ENCODE peak calls at places on chromosomes 11 and 22, in five cellular contexts. One of them, this sample, is unnamed. For H3K4me1, the result is how much of the 10 kb centered on the place peaks cover.

GRCh38 chr22:28141614-28142013 is 222.6 kb upstream of the PITPNB start:
- DNase-seq in effector memory CD4-positive, alpha-beta T cell: no peak
- DNase-seq in A549: no peak
- DNase-seq in right lobe of liver: no peak
- DNase-seq in heart right ventricle: no peak
- DNase-seq in this sample: no peak

GRCh38 chr22:48940988-48941902 is 886.4 kb downstream of the BRD1 start:
- DNase-seq in effector memory CD4-positive, alpha-beta T cell: no peak
- DNase-seq in A549: no peak
- DNase-seq in right lobe of liver: no peak
- DNase-seq in heart right ventricle: no peak
- DNase-seq in this sample: no peak

GRCh38 chr11:103091024-103091423 is 936 bp downstream of the DCUN1D5 start:
- DNase-seq in effector memory CD4-positive, alpha-beta T cell: no peak
- DNase-seq in A549: peak
- DNase-seq in right lobe of liver: no peak
- DNase-seq in heart right ventricle: no peak
- DNase-seq in this sample: no peak

GRCh38 chr11:15893080-15893492 is 463.3 kb downstream of the SOX6 start:
- DNase-seq in effector memory CD4-positive, alpha-beta T cell: no peak
- DNase-seq in A549: no peak
- DNase-seq in right lobe of liver: no peak
- DNase-seq in heart right ventricle: no peak
- DNase-seq in this sample: no peak

GRCh38 chr11:108766596-108767173 is 101.8 kb downstream of the DDX10 start:
- DNase-seq in effector memory CD4-positive, alpha-beta T cell: no peak
- DNase-seq in A549: no peak
- DNase-seq in right lobe of liver: no peak
- DNase-seq in heart right ventricle: no peak
- DNase-seq in this sample: no peak

GRCh38 chr11:61828629-61829407 is 718 bp downstream of the FADS2 start:
- DNase-seq in effector memory CD4-positive, alpha-beta T cell: no peak
- DNase-seq in A549: peak
- DNase-seq in right lobe of liver: no peak
- DNase-seq in heart right ventricle: peak
- DNase-seq in this sample: no peak

GRCh38 chr22:36246718-36247117 is 6.2 kb upstream of the APOL1 start:
- DNase-seq in effector memory CD4-positive, alpha-beta T cell: no peak
- DNase-seq in A549: no peak
- DNase-seq in right lobe of liver: no peak
- DNase-seq in heart right ventricle: no peak
- DNase-seq in this sample: no peak

GRCh38 chr11:60396382-60396781 is at the start of gene MS4A14:
- DNase-seq in effector memory CD4-positive, alpha-beta T cell: no peak
- DNase-seq in A549: no peak
- DNase-seq in right lobe of liver: no peak
- DNase-seq in heart right ventricle: no peak
- DNase-seq in this sample: no peak

GRCh38 chr11:8767466-8768142 is 85.0 kb downstream of the RPL27A start:
- DNase-seq in effector memory CD4-positive, alpha-beta T cell: no peak
- DNase-seq in A549: no peak
- DNase-seq in right lobe of liver: no peak
- DNase-seq in heart right ventricle: no peak
- DNase-seq in this sample: no peak

GRCh38 chr11:5620606-5621521 is 3.9 kb upstream of the TRIM34 start:
- DNase-seq in effector memory CD4-positive, alpha-beta T cell: no peak
- DNase-seq in A549: peak
- DNase-seq in right lobe of liver: no peak
- DNase-seq in heart right ventricle: no peak
- DNase-seq in this sample: no peak

GRCh38 chr11:100687630-100688395 is 725 bp downstream of the ARHGAP42 start:
- DNase-seq in effector memory CD4-positive, alpha-beta T cell: no peak
- DNase-seq in A549: peak
- DNase-seq in right lobe of liver: peak
- DNase-seq in heart right ventricle: peak
- DNase-seq in this sample: no peak

GRCh38 chr22:42418811-42419243 is 13.4 kb downstream of the NFAM1 start:
- DNase-seq in effector memory CD4-positive, alpha-beta T cell: no peak
- DNase-seq in A549: no peak
- DNase-seq in right lobe of liver: no peak
- DNase-seq in heart right ventricle: no peak
- DNase-seq in this sample: no peak

GRCh38 chr22:24305260-24305692 is 34.6 kb downstream of the SPECC1L start:
- DNase-seq in effector memory CD4-positive, alpha-beta T cell: no peak
- DNase-seq in A549: no peak
- DNase-seq in right lobe of liver: no peak
- DNase-seq in heart right ventricle: no peak
- DNase-seq in this sample: peak

DNA sequence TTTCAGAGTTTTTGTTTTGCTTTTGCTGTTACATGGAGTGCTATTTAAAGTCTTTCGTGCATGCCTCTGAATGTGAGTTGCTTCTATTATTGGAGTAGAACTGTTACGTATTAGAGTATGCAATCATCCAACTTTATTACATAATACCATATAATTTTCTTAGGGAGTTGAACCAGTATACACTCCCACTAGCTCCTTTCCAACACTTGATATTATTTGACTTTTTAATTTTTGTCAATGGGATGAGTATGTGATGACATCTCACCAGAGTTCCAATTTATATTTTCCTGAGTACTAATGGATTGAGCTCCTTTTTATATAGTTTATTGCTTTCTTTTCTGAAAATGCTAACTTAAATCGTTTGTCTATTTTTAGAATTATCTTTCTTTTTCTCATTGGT is 90.9 kb downstream of the GRAMD1B start:
- DNase-seq in effector memory CD4-positive, alpha-beta T cell: no peak
- DNase-seq in A549: no peak
- DNase-seq in right lobe of liver: no peak
- DNase-seq in heart right ventricle: no peak
- DNase-seq in this sample: no peak
- H3K27ac ChIP-seq in effector memory CD4-positive, alpha-beta T cell: no peak
- H3K27ac ChIP-seq in A549: no peak
- H3K27ac ChIP-seq in right lobe of liver: no peak
- H3K27ac ChIP-seq in heart right ventricle: no peak
- H3K27ac ChIP-seq in this sample: no peak

GRCh38 chr22:20127869-20128618 is 3.6 kb upstream of the ZDHHC8 start:
- DNase-seq in effector memory CD4-positive, alpha-beta T cell: no peak
- DNase-seq in A549: no peak
- DNase-seq in right lobe of liver: no peak
- DNase-seq in heart right ventricle: no peak
- DNase-seq in this sample: no peak

GRCh38 chr22:20127318-20127868 is 4.2 kb upstream of the ZDHHC8 start:
- DNase-seq in effector memory CD4-positive, alpha-beta T cell: no peak
- DNase-seq in A549: no peak
- DNase-seq in right lobe of liver: no peak
- DNase-seq in heart right ventricle: no peak
- DNase-seq in this sample: no peak

GRCh38 chr22:20128902-20129746 is 2.5 kb upstream of the ZDHHC8 start:
- DNase-seq in effector memory CD4-positive, alpha-beta T cell: peak
- DNase-seq in A549: no peak
- DNase-seq in right lobe of liver: peak
- DNase-seq in heart right ventricle: no peak
- DNase-seq in this sample: peak

GRCh38 chr22:20129747-20130014 is 1.9 kb upstream of the ZDHHC8 start:
- DNase-seq in effector memory CD4-positive, alpha-beta T cell: no peak
- DNase-seq in A549: no peak
- DNase-seq in right lobe of liver: no peak
- DNase-seq in heart right ventricle: no peak
- DNase-seq in this sample: no peak

DNA sequence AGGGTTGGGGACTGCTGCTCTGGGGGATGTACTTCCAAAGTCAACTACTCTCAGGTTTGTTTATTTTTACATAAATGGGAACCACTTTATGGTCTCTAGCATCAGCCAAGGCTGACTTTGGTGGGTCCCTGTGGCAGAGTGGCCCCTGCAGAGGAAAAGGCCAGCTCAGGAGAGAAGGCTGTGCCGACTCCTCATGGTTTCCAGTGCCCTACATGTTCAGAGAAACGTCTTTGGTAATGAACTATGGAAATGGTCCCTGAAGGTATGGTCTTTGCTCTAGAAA is 3.0 kb upstream of the ZDHHC8 start:
- DNase-seq in effector memory CD4-positive, alpha-beta T cell: no peak
- DNase-seq in A549: no peak
- DNase-seq in right lobe of liver: no peak
- DNase-seq in heart right ventricle: no peak
- DNase-seq in this sample: no peak
- H3K4me1 ChIP-seq in effector memory CD4-positive, alpha-beta T cell: under half
- H3K4me1 ChIP-seq in A549: under half
- H3K4me1 ChIP-seq in right lobe of liver: under half
- H3K4me1 ChIP-seq in heart right ventricle: under half
- H3K4me1 ChIP-seq in this sample: under half

DNA sequence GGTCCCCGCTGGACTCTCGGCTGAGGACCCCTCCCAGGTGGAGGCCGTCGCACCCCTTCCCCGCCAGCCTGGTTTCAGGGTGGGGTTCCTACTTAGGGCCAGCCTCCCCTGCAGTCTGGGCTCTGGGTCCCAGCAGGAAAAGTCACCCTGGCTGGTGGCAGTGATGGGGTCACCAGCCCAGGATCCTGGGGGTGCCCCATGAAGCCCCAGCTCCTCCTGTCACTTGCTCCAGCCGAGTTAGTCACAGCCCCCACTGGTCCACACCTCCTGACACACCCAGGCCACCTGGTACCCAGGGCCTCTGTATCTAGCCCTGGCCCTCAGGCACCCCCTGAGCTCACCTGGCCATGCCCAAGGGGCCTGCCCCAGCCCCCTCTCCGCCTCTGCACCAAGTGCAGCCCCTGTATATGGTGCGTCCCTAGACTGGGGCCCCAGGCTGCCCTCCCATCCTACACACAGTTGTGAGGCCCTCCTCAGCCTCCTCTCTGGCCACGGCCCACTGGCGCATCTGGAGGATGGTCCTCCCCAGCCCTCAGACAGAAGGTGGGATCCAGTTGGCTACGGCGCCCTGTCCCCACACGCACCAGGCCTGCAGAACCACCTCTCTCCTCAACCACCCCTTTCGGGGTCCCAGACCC is 6.7 kb downstream of the PLXNB2 start:
- DNase-seq in effector memory CD4-positive, alpha-beta T cell: no peak
- DNase-seq in A549: no peak
- DNase-seq in right lobe of liver: no peak
- DNase-seq in heart right ventricle: no peak
- DNase-seq in this sample: no peak
- H3K4me3 ChIP-seq in effector memory CD4-positive, alpha-beta T cell: no peak
- H3K4me3 ChIP-seq in A549: no peak
- H3K4me3 ChIP-seq in right lobe of liver: peak
- H3K4me3 ChIP-seq in heart right ventricle: peak
- H3K4me3 ChIP-seq in this sample: no peak

GRCh38 chr11:69002101-69002742 is 10.8 kb downstream of the MRGPRF start:
- DNase-seq in effector memory CD4-positive, alpha-beta T cell: no peak
- DNase-seq in A549: no peak
- DNase-seq in right lobe of liver: no peak
- DNase-seq in heart right ventricle: no peak
- DNase-seq in this sample: no peak
- H3K27ac ChIP-seq in effector memory CD4-positive, alpha-beta T cell: no peak
- H3K27ac ChIP-seq in A549: no peak
- H3K27ac ChIP-seq in right lobe of liver: no peak
- H3K27ac ChIP-seq in heart right ventricle: no peak
- H3K27ac ChIP-seq in this sample: no peak

GRCh38 chr22:37559521-37559900 is 769 bp upstream of the CDC42EP1 start:
- DNase-seq in effector memory CD4-positive, alpha-beta T cell: no peak
- DNase-seq in A549: no peak
- DNase-seq in right lobe of liver: no peak
- DNase-seq in heart right ventricle: no peak
- DNase-seq in this sample: no peak

GRCh38 chr22:37559901-37560681 is at the start of gene CDC42EP1:
- DNase-seq in effector memory CD4-positive, alpha-beta T cell: no peak
- DNase-seq in A549: no peak
- DNase-seq in right lobe of liver: peak
- DNase-seq in heart right ventricle: peak
- DNase-seq in this sample: no peak

GRCh38 chr22:37562049-37562784 is 1.9 kb downstream of the CDC42EP1 start:
- DNase-seq in effector memory CD4-positive, alpha-beta T cell: no peak
- DNase-seq in A549: no peak
- DNase-seq in right lobe of liver: no peak
- DNase-seq in heart right ventricle: no peak
- DNase-seq in this sample: no peak

GRCh38 chr22:37560682-37561208 is 465 bp downstream of the CDC42EP1 start:
- DNase-seq in effector memory CD4-positive, alpha-beta T cell: no peak
- DNase-seq in A549: no peak
- DNase-seq in right lobe of liver: peak
- DNase-seq in heart right ventricle: peak
- DNase-seq in this sample: no peak

DNA sequence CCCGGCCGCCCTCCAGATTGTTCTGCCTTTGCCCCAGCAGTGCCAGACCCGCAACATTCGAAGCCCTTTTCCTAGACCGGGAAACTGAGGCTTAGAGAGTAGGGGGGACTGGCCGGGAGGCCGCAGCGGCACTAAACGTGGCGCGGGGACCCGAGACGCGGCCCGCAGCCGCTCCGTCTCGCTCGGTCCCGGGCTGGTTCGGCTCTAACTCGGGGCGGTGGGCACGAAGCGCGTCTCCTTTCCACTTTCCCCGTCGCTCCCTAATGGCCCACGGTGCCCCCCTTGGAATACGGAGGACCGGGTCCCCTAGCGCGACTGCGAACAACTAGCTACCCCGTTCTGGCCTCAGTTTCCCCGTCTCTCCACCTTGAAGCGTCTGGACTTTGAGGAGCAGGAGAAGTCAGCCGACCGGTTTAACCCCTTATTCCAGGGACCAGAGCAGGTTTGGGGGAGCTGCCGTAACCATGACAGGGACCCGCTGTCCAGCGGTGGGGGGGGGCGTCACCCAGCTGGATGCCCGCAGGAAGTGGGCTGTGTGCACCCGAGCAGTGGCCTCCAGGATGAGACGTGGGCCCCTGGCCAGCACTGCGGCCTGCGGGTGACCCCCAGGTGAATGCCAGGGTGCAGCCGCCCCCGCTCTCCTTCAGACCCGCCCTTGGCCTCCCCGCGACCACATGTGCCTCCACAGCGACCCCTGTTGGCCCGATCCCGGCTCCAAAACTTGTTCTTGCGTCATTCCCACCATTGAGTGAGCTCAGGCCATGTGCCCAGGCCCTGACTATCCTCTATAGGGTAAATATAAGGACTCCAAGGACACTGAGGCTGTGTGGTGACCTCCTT is 1.1 kb downstream of the CDC42EP1 start:
- DNase-seq in effector memory CD4-positive, alpha-beta T cell: peak
- DNase-seq in A549: peak
- DNase-seq in right lobe of liver: peak
- DNase-seq in heart right ventricle: peak
- DNase-seq in this sample: peak
- H3K4me1 ChIP-seq in effector memory CD4-positive, alpha-beta T cell: under half
- H3K4me1 ChIP-seq in A549: half or more
- H3K4me1 ChIP-seq in right lobe of liver: under half
- H3K4me1 ChIP-seq in heart right ventricle: half or more
- H3K4me1 ChIP-seq in this sample: under half

GRCh38 chr11:128547946-128548654 is 39.3 kb downstream of the ETS1 start:
- DNase-seq in effector memory CD4-positive, alpha-beta T cell: no peak
- DNase-seq in A549: no peak
- DNase-seq in right lobe of liver: no peak
- DNase-seq in heart right ventricle: no peak
- DNase-seq in this sample: no peak
- H3K4me3 ChIP-seq in effector memory CD4-positive, alpha-beta T cell: peak
- H3K4me3 ChIP-seq in A549: no peak
- H3K4me3 ChIP-seq in right lobe of liver: peak
- H3K4me3 ChIP-seq in heart right ventricle: peak
- H3K4me3 ChIP-seq in this sample: peak

GRCh38 chr11:72013765-72014711 is 15.3 kb downstream of the IL18BP start:
- DNase-seq in effector memory CD4-positive, alpha-beta T cell: no peak
- DNase-seq in A549: no peak
- DNase-seq in right lobe of liver: no peak
- DNase-seq in heart right ventricle: no peak
- DNase-seq in this sample: no peak
- H3K27ac ChIP-seq in effector memory CD4-positive, alpha-beta T cell: no peak
- H3K27ac ChIP-seq in A549: peak
- H3K27ac ChIP-seq in right lobe of liver: no peak
- H3K27ac ChIP-seq in heart right ventricle: peak
- H3K27ac ChIP-seq in this sample: no peak

GRCh38 chr11:65553301-65554001 is 4.7 kb downstream of the LTBP3 start:
- DNase-seq in effector memory CD4-positive, alpha-beta T cell: peak
- DNase-seq in A549: no peak
- DNase-seq in right lobe of liver: no peak
- DNase-seq in heart right ventricle: no peak
- DNase-seq in this sample: peak
- H3K4me1 ChIP-seq in effector memory CD4-positive, alpha-beta T cell: half or more
- H3K4me1 ChIP-seq in A549: half or more
- H3K4me1 ChIP-seq in right lobe of liver: under half
- H3K4me1 ChIP-seq in heart right ventricle: under half
- H3K4me1 ChIP-seq in this sample: half or more

This sample was measured in CD8-positive, alpha-beta memory T cell.